ENCODE peak calls at places on chromosomes 7 and 10, in five cellular contexts. K is tibial nerve, J is WTC11, D is testis, A is Calu3. M is an unnamed sample.

GRCh38 chr7:47653550-47654351 is 71.8 kb upstream of the TNS3 start:
- DNase-seq in D (no peak), A (peak; percentile 54), K (no peak), J (no peak), M (no peak)

GRCh38 chr10:110547139-110547761 is 20.2 kb upstream of the SMC3 start:
- DNase-seq in A (no peak), D (no peak), K (no peak), J (no peak), M (no peak)

GRCh38 chr7:2010551-2011265 is 222.0 kb downstream of the MAD1L1 start:
- DNase-seq in K (no peak), A (no peak), J (no peak), D (no peak), M (no peak)

GRCh38 chr7:111056371-111056770 is 34.6 kb upstream of the LRRN3 start:
- DNase-seq in K (no peak), A (no peak), J (no peak), D (no peak), M (no peak)

GRCh38 chr10:665579-666091 is 23.8 kb downstream of the DIP2C start:
- DNase-seq in D (peak; percentile 81), A (peak; percentile 22), K (no peak), J (no peak), M (no peak)

GRCh38 chr10:62384057-62384446 is 9.9 kb downstream of the ZNF365 start:
- DNase-seq in D (no peak), K (no peak), J (no peak), A (peak; percentile 73), M (no peak)

GRCh38 chr10:97422921-97423420 is 3.0 kb upstream of the PGAM1 start:
- DNase-seq in K (no peak), A (no peak), D (peak; percentile 58), J (no peak), M (no peak)

GRCh38 chr7:128879939-128880746 is 17.5 kb downstream of the ATP6V1F start:
- DNase-seq in J (peak; percentile 87), K (no peak), A (no peak), D (peak; percentile 75), M (no peak)

GRCh38 chr10:127570036-127570435 is 20.9 kb downstream of the NPS start:
- DNase-seq in A (no peak), K (no peak), J (no peak), D (no peak), M (no peak)

GRCh38 chr7:111980721-111981120 is 225.5 kb downstream of the DOCK4 start:
- DNase-seq in K (no peak), A (no peak), D (no peak), J (no peak), M (no peak)

GRCh38 chr7:36082910-36083309 is 70.1 kb upstream of the EEPD1 start:
- DNase-seq in D (no peak), K (no peak), J (peak; percentile 48), A (peak; percentile 25), M (no peak)

GRCh38 chr10:29295813-29296212 is 6.9 kb downstream of the LYZL1 start:
- DNase-seq in K (no peak), D (no peak), J (no peak), A (no peak), M (no peak)

GRCh38 chr10:103692421-103693069 is 162.8 kb downstream of the SH3PXD2A start:
- DNase-seq in A (no peak), J (peak; percentile 53), D (no peak), K (no peak), M (no peak)

GRCh38 chr10:14588084-14588937 is 186.4 kb downstream of the FAM107B start:
- DNase-seq in K (no peak), D (no peak), J (no peak), A (peak; percentile 50), M (no peak)

GRCh38 chr10:90222372-90222771 is 521.0 kb downstream of the KIF20B start:
- DNase-seq in K (no peak), J (no peak), D (no peak), A (no peak), M (no peak)

DNA sequence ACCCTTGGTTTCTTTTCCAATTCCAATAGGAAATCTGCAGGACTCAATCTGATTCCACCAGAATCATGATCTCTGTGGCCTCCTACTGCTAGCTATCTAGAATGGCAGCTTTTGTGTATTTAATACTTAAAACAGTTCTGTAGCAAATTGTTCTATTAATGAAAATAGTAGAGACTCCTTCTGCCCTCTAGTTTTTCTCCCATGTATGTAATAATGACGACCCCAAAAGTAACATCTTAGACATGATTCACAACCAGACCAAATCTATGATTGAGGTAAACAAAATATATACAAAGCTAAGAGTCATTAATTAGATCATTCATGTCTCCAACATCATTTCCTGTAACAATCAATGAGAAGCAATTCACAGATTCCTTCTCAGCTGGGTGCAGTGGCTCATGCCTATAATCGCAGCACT is 259.1 kb upstream of the MKLN1 start:
- DNase-seq in J (no peak), K (no peak), D (no peak), A (no peak), M (no peak)
- TF ChIP-seq CTCF in J (no peak), K (peak; percentile 18), D (peak; percentile 23), A (no peak), M (no peak)

GRCh38 chr7:74612015-74612829 is 45.3 kb upstream of the GTF2I start:
- DNase-seq in D (peak; percentile 83), J (peak; percentile 25), K (no peak), A (peak; percentile 77), M (no peak)
- TF ChIP-seq CTCF in D (no peak), J (no peak), K (no peak), A (no peak), M (no peak)

GRCh38 chr10:70952446-70952845 is 64.1 kb upstream of the PCBD1 start:
- DNase-seq in K (no peak), J (no peak), D (no peak), A (no peak), M (no peak)
- TF ChIP-seq CTCF in K (no peak), J (no peak), D (no peak), A (no peak), M (no peak)

GRCh38 chr10:133422223-133422820 is 2.1 kb downstream of the SPRN start:
- DNase-seq in K (no peak), J (no peak), A (no peak), D (no peak), M (no peak)

GRCh38 chr10:133421336-133422222 is 2.8 kb downstream of the SPRN start:
- DNase-seq in K (no peak), A (no peak), J (no peak), D (no peak), M (no peak)

GRCh38 chr10:133420028-133420427 is 4.4 kb downstream of the SPRN start:
- DNase-seq in A (no peak), K (no peak), J (no peak), D (no peak), M (no peak)

GRCh38 chr10:133419211-133419950 is 5.0 kb downstream of the SPRN start:
- DNase-seq in J (no peak), D (no peak), A (no peak), K (no peak), M (no peak)

GRCh38 chr10:133420579-133420978 is 3.8 kb downstream of the SPRN start:
- DNase-seq in J (no peak), A (no peak), K (no peak), D (no peak), M (no peak)
- TF ChIP-seq CTCF in J (no peak), A (no peak), K (no peak), D (no peak), M (no peak)

DNA sequence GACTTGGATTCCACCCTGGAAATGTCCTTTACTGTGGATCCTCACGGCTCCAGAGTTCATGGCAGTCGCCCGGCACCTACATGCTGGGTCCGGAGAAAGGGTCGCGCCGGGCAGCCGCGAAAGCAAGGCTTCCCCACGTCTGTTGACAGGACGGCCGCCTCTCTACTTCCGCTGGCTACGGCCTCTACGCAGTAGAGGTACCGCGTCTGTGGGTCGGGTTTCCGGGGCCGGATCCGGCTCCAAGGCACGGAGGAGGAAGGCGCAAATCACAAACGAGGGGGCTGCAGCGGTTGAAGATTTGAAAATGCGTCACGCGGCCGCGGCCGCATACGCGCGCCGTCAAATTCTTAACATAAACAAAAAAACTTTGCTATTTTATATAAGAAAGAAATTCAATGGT is 649.6 kb downstream of the REEP3 start:
- DNase-seq in D (peak; percentile 33), K (no peak), J (peak; percentile 10), A (no peak), M (no peak)
- TF ChIP-seq CTCF in D (no peak), K (no peak), J (no peak), A (no peak), M (no peak)

GRCh38 chr7:106075937-106076336 is 36.2 kb downstream of the SYPL1 start:
- DNase-seq in A (no peak), D (no peak), K (no peak), J (no peak), M (no peak)

GRCh38 chr7:106074257-106074656 is 37.9 kb downstream of the SYPL1 start:
- DNase-seq in K (no peak), J (no peak), A (no peak), D (no peak), M (no peak)

GRCh38 chr7:106072715-106073091 is 39.4 kb downstream of the SYPL1 start:
- DNase-seq in D (no peak), J (no peak), K (no peak), A (no peak), M (no peak)

GRCh38 chr7:106073701-106074100 is 38.4 kb downstream of the SYPL1 start:
- DNase-seq in A (no peak), D (no peak), K (no peak), J (no peak), M (no peak)

GRCh38 chr7:106076537-106076936 is 35.6 kb downstream of the SYPL1 start:
- DNase-seq in J (no peak), D (no peak), K (no peak), A (no peak), M (no peak)
- TF ChIP-seq CTCF in J (no peak), D (no peak), K (no peak), A (no peak), M (no peak)

GRCh38 chr7:149743481-149743880 is 29.9 kb downstream of the ZNF467 start:
- DNase-seq in J (no peak), A (no peak), K (no peak), D (no peak), M (no peak)

GRCh38 chr7:149736478-149737360 is 36.7 kb downstream of the ZNF467 start:
- DNase-seq in D (no peak), A (no peak), J (no peak), K (no peak), M (no peak)

GRCh38 chr7:149742075-149742701 is 31.2 kb downstream of the ZNF467 start:
- DNase-seq in J (peak; percentile 88), K (peak; percentile 55), D (peak; percentile 79), A (peak; percentile 79), M (no peak)

GRCh38 chr7:149735779-149736477 is 37.5 kb downstream of the ZNF467 start:
- DNase-seq in J (no peak), K (no peak), D (no peak), A (no peak), M (no peak)

GRCh38 chr7:149741629-149742028 is 31.8 kb downstream of the ZNF467 start:
- DNase-seq in K (no peak), D (no peak), A (peak; percentile 26), J (no peak), M (no peak)
- TF ChIP-seq CTCF in K (no peak), D (no peak), A (no peak), J (no peak), M (no peak)

GRCh38 chr7:109549461-109549860 is 979.8 kb downstream of the DNAJB9 start:
- DNase-seq in A (no peak), K (no peak), J (no peak), D (no peak), M (no peak)
- TF ChIP-seq CTCF in A (no peak), K (no peak), J (no peak), D (no peak), M (no peak)